ENCODE peak calls at places on chromosomes 13 and 19, in six cellular contexts. Y, W, X, Z, T and F are unnamed samples.

GRCh38 chr13:45584816-45585215 is 30.7 kb downstream of the ERICH6B start:
- DNase-seq in W (no peak), Y (peak), X (no peak), Z (no peak), T (no peak), F (no peak)

GRCh38 chr13:95833713-95834112 is 156.8 kb downstream of the DNAJC3 start:
- DNase-seq in W (no peak), Y (no peak), X (no peak), T (no peak), Z (peak), F (no peak)

GRCh38 chr13:114134111-114134943 is 1.9 kb upstream of the RASA3 start:
- DNase-seq in Y (no peak), T (no peak), X (no peak), W (no peak), Z (no peak), F (no peak)

GRCh38 chr19:48890551-48890950 is 8.0 kb downstream of the TULP2 start:
- DNase-seq in T (no peak), Y (no peak), Z (no peak), X (no peak), W (no peak), F (no peak)

GRCh38 chr13:94984974-94985373 is 272.6 kb upstream of the SOX21 start:
- DNase-seq in Z (no peak), W (no peak), T (no peak), X (no peak), Y (no peak), F (no peak)

GRCh38 chr19:17467471-17468301 is 2.6 kb upstream of the SLC27A1 start:
- DNase-seq in W (no peak), Y (no peak), Z (no peak), X (no peak), T (no peak), F (no peak)

GRCh38 chr19:10828981-10829821 is 6.8 kb downstream of the TMED1 start:
- DNase-seq in Z (no peak), X (no peak), T (no peak), Y (no peak), W (no peak), F (no peak)

GRCh38 chr13:75486146-75486545 is 4.2 kb upstream of the TBC1D4 start:
- DNase-seq in Z (peak), Y (no peak), W (no peak), T (no peak), X (no peak), F (no peak)

GRCh38 chr13:44368062-44368591 is 5.5 kb upstream of the SERP2 start:
- DNase-seq in Y (no peak), T (no peak), Z (peak), X (no peak), W (no peak), F (no peak)

GRCh38 chr13:92727118-92727517 is 499.5 kb upstream of the GPC6 start:
- DNase-seq in Y (no peak), Z (no peak), T (no peak), W (no peak), X (no peak), F (no peak)

GRCh38 chr19:39677931-39678889 is 22.5 kb downstream of the LGALS16 start:
- DNase-seq in X (no peak), W (no peak), T (peak), Z (no peak), Y (no peak), F (no peak)

GRCh38 chr19:9342610-9343304 is 18.8 kb downstream of the ZNF559 start:
- DNase-seq in X (no peak), T (no peak), Y (no peak), Z (no peak), W (no peak), F (no peak)

GRCh38 chr13:94412870-94413269 is 66.6 kb downstream of the DCT start:
- DNase-seq in Y (no peak), W (no peak), X (no peak), Z (peak), T (no peak), F (no peak)

GRCh38 chr13:93769126-93769525 is 542.5 kb downstream of the GPC6 start:
- DNase-seq in T (no peak), Z (no peak), Y (no peak), W (no peak), X (no peak), F (no peak)

GRCh38 chr19:52297601-52298358 is 811 bp downstream of the ZNF480 start:
- DNase-seq in T (no peak), Z (peak), W (no peak), X (no peak), Y (no peak), F (no peak)

GRCh38 chr19:55216461-55217198 is 7.3 kb upstream of the PTPRH start:
- DNase-seq in X (peak), Z (peak), Y (peak), T (peak), W (peak), F (peak)

GRCh38 chr19:4577020-4577782 is 17.7 kb upstream of the SEMA6B start:
- DNase-seq in W (no peak), Y (no peak), X (no peak), Z (no peak), T (no peak), F (no peak)

GRCh38 chr13:98632971-98633370 is 56.1 kb upstream of the STK24 start:
- DNase-seq in X (no peak), W (no peak), T (no peak), Z (peak), Y (no peak), F (no peak)

GRCh38 chr13:20411638-20412342 is 113.9 kb downstream of the CRYL1 start:
- DNase-seq in T (no peak), Y (peak), X (no peak), W (no peak), Z (no peak), F (no peak)

GRCh38 chr19:39918183-39918651 is 16.2 kb downstream of the FCGBP start:
- DNase-seq in T (no peak), X (no peak), W (no peak), Y (peak), Z (no peak), F (no peak)

GRCh38 chr19:22708983-22709382 is 74.9 kb downstream of the ZNF492 start:
- DNase-seq in T (no peak), W (no peak), Z (no peak), X (no peak), Y (no peak), F (no peak)